ENCODE peak calls at places on chromosomes 7 and 10, in four cellular contexts. T is ovary, U is astrocyte of the spinal cord, J is cardiac muscle cell. R is an unnamed sample.

GRCh38 chr10:8060010-8060703 is 5.7 kb downstream of the GATA3 start:
- DNase-seq in U (peak; percentile 59), T (no peak), J (no peak), R (peak; percentile 48)

GRCh38 chr7:43362652-43363428 is 220.1 kb upstream of the STK17A start:
- DNase-seq in J (peak; percentile 49), T (peak; percentile 53), U (peak; percentile 15), R (peak; percentile 45)

GRCh38 chr10:44380829-44381600 is 3.9 kb downstream of the CXCL12 start:
- DNase-seq in J (no peak), T (no peak), U (no peak), R (no peak)

GRCh38 chr10:123614888-123615287 is 51.3 kb upstream of the GPR26 start:
- DNase-seq in U (peak; percentile 17), T (peak; percentile 60), J (peak; percentile 36), R (no peak)

GRCh38 chr10:1894912-1895311 is 157.6 kb upstream of the ADARB2 start:
- DNase-seq in J (no peak), U (no peak), T (no peak), R (no peak)

GRCh38 chr7:52656098-52656497 is 379.3 kb upstream of the POM121L12 start:
- DNase-seq in T (no peak), J (no peak), U (no peak), R (no peak)

GRCh38 chr7:111486472-111487142 is 75.7 kb downstream of the IMMP2L start:
- DNase-seq in U (peak; percentile 73), T (no peak), J (peak; percentile 77), R (peak; percentile 46)

GRCh38 chr7:108103566-108104298 is 26.4 kb downstream of the LAMB4 start:
- DNase-seq in U (no peak), J (peak; percentile 77), T (no peak), R (no peak)

GRCh38 chr10:116168745-116169144 is 104.3 kb downstream of the GFRA1 start:
- DNase-seq in J (no peak), T (no peak), U (no peak), R (no peak)

GRCh38 chr7:82323806-82324205 is 119.8 kb downstream of the CACNA2D1 start:
- DNase-seq in T (no peak), J (no peak), U (no peak), R (no peak)

GRCh38 chr7:81470084-81470723 is 299.6 kb downstream of the HGF start:
- DNase-seq in U (peak; percentile 72), T (peak; percentile 77), J (peak; percentile 87), R (peak; percentile 47)

GRCh38 chr10:44696496-44696895 is 214.6 kb upstream of the TMEM72 start:
- DNase-seq in U (peak; percentile 89), T (no peak), J (peak; percentile 29), R (no peak)

GRCh38 chr10:114925675-114926204 is 12.3 kb upstream of the TRUB1 start:
- DNase-seq in J (peak; percentile 52), T (no peak), U (peak; percentile 74), R (no peak)

DNA sequence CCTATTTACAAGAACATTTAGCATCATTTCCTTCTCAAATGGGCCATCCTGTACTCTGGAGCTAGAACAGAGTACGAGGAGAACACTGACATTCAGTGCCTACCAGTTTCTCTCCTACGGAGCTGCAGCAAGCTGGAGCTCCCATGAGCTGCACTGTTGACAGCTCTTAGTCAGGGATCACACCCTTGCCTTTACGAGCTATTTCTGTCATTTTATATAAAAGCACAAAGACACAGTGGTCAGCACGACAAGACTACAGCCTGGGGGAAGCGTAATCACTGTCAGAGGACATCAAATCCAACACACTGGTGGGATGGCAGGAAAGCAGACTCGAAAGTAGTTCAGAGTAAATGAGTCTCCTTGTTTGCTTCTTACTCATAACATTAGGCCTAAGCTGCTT is 2.7 kb downstream of the CDCA7L start:
- DNase-seq in J (no peak), T (no peak), U (no peak), R (peak; percentile 31)
- H3K4me3 ChIP-seq in J (no peak overlapping the region), T (no peak overlapping the region), U (no peak overlapping the region), R (peak overlapping the region; percentile 26)

GRCh38 chr7:99459087-99459486 is 6.9 kb downstream of the ATP5MF start:
- DNase-seq in T (no peak), J (peak; percentile 19), U (no peak), R (no peak)
- TF ChIP-seq CTCF in T (no peak), J (peak; percentile 23), U (peak; percentile 40), R (peak; percentile 45)

GRCh38 chr7:2037805-2038635 is 194.7 kb downstream of the MAD1L1 start:
- DNase-seq in T (peak; percentile 82), J (peak; percentile 85), U (peak; percentile 28), R (peak; percentile 85)
- H3K4me3 ChIP-seq in T (peak overlapping the region; percentile 33), J (no peak overlapping the region), U (no peak overlapping the region), R (peak overlapping the region; percentile 19)

DNA sequence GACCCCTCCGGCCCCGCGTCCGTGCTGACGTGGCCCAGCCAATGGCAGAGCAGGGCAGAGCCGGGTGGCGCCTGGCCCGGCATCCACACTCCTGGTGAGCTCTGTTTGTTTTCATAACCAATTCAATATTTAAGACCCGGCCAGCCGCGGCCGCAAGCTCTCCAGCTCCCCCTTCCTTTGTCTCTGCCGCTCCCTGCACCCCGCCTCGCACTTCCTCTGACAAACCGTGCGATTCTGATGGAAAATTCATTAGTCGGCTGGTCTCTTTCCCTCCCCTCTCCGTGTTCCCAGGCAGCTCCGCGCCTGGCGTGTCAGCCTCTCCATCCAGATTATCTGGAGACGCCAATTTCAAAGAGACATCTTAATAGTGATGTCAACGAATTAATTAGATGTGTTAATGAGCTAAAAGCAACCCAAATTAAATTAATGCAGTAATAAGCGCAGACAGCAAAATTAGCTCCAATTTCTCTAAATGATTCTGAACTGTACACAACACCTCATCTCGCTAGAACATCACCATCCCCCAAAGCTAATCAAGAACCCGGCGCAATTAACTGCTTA is 55.3 kb downstream of the MICALL2 start:
- DNase-seq in J (peak; percentile 74), U (peak; percentile 79), T (no peak), R (peak; percentile 5)
- TF ChIP-seq CTCF in J (peak; percentile 31), U (peak; percentile 40), T (no peak), R (peak; percentile 33)